ENCODE peak calls at places on chromosomes 3 and 15, in five cellular contexts. T is uterus; X is brain microvascular endothelial cell; O is CD8-positive, alpha-beta T cell; N is pancreas. L is an unnamed sample.

GRCh38 chr3:70231224-70231623 is 81.2 kb downstream of the MDFIC2 start:
- DNase-seq in T (no peak), X (no peak), O (no peak), N (no peak), L (no peak)

GRCh38 chr15:39248204-39248603 is 332.7 kb upstream of the THBS1 start:
- DNase-seq in T (no peak), X (peak), O (no peak), N (no peak), L (no peak)

GRCh38 chr3:172915911-172916514 is 165.5 kb downstream of the ECT2 start:
- DNase-seq in T (no peak), X (no peak), O (no peak), N (no peak), L (no peak)

GRCh38 chr15:81288040-81288439 is 35.9 kb downstream of the STARD5 start:
- DNase-seq in T (no peak), X (no peak), O (no peak), N (no peak), L (no peak)

GRCh38 chr3:127052121-127052561 is 69.2 kb downstream of the PLXNA1 start:
- DNase-seq in T (peak), X (no peak), O (no peak), N (no peak), L (peak)

GRCh38 chr3:61903931-61904657 is 342.7 kb downstream of the PTPRG start:
- DNase-seq in T (no peak), X (peak), O (no peak), N (peak), L (no peak)

GRCh38 chr15:41544650-41545015 is 576 bp upstream of the RPAP1 start:
- DNase-seq in T (peak), X (no peak), O (no peak), N (peak), L (peak)

GRCh38 chr3:55490194-55490913 is 3.2 kb upstream of the WNT5A start:
- DNase-seq in T (no peak), X (no peak), O (no peak), N (no peak), L (peak)

GRCh38 chr3:129577925-129578742 is 28.3 kb downstream of the PLXND1 start:
- DNase-seq in T (no peak), X (no peak), O (no peak), N (no peak), L (peak)

GRCh38 chr15:48061588-48061987 is 59.2 kb upstream of the SLC24A5 start:
- DNase-seq in T (no peak), X (no peak), O (no peak), N (no peak), L (no peak)

GRCh38 chr15:63276342-63277043 is 912 bp upstream of the APH1B start:
- DNase-seq in T (no peak), X (no peak), O (no peak), N (no peak), L (no peak)

GRCh38 chr15:45457641-45458539 is 64.7 kb downstream of the SLC30A4 start:
- DNase-seq in T (peak), X (peak), O (peak), N (peak), L (peak)

GRCh38 chr3:38421679-38422336 is 31.9 kb upstream of the ACVR2B start:
- DNase-seq in T (no peak), X (no peak), O (no peak), N (no peak), L (no peak)

GRCh38 chr3:192188218-192188835 is 539.0 kb downstream of the FGF12 start:
- DNase-seq in T (peak), X (peak), O (no peak), N (peak), L (peak)

GRCh38 chr15:101389362-101389761 is 94.3 kb upstream of the SNRPA1 start:
- DNase-seq in T (no peak), X (no peak), O (no peak), N (no peak), L (no peak)

GRCh38 chr15:71333839-71334238 is 218.6 kb downstream of the THSD4 start:
- DNase-seq in T (no peak), X (peak), O (no peak), N (no peak), L (no peak)

GRCh38 chr15:60982249-60982932 is 246.7 kb downstream of the RORA start:
- DNase-seq in T (no peak), X (no peak), O (no peak), N (no peak), L (no peak)

GRCh38 chr3:101466465-101467309 is 46.3 kb downstream of the SENP7 start:
- DNase-seq in T (no peak), X (no peak), O (no peak), N (peak), L (peak)

GRCh38 chr3:13717222-13717573 is 162.7 kb downstream of the WNT7A start:
- DNase-seq in T (no peak), X (no peak), O (no peak), N (no peak), L (no peak)

GRCh38 chr15:41115088-41115651 is 910 bp downstream of the INO80 start:
- DNase-seq in T (no peak), X (peak), O (no peak), N (no peak), L (no peak)

GRCh38 chr15:54960266-54960665 is 236.5 kb downstream of the RSL24D1 start:
- DNase-seq in T (no peak), X (no peak), O (no peak), N (no peak), L (no peak)

GRCh38 chr3:12041476-12041875 is 37.3 kb downstream of the SYN2 start:
- DNase-seq in T (no peak), X (no peak), O (no peak), N (no peak), L (no peak)

GRCh38 chr3:14829811-14830210 is 11.0 kb downstream of the FGD5 start:
- DNase-seq in T (no peak), X (no peak), O (no peak), N (no peak), L (no peak)

GRCh38 chr3:9397331-9397910 is at the start of gene SETD5:
- DNase-seq in T (peak), X (peak), O (peak), N (peak), L (peak)

GRCh38 chr15:79811406-79812405 is 85.1 kb downstream of the MTHFS start:
- DNase-seq in T (peak), X (no peak), O (no peak), N (peak), L (peak)

GRCh38 chr3:170848294-170848917 is 21.6 kb downstream of the RPL22L1 start:
- DNase-seq in T (no peak), X (no peak), O (no peak), N (no peak), L (no peak)

GRCh38 chr15:53536479-53537120 is 222.9 kb downstream of the WDR72 start:
- DNase-seq in T (no peak), X (no peak), O (no peak), N (no peak), L (no peak)

GRCh38 chr15:79310612-79310984 is 314 bp upstream of the TMED3 start:
- DNase-seq in T (no peak), X (peak), O (no peak), N (no peak), L (no peak)

GRCh38 chr15:40050788-40051615 is 12.0 kb upstream of the SRP14 start:
- DNase-seq in T (no peak), X (no peak), O (no peak), N (no peak), L (no peak)

DNA sequence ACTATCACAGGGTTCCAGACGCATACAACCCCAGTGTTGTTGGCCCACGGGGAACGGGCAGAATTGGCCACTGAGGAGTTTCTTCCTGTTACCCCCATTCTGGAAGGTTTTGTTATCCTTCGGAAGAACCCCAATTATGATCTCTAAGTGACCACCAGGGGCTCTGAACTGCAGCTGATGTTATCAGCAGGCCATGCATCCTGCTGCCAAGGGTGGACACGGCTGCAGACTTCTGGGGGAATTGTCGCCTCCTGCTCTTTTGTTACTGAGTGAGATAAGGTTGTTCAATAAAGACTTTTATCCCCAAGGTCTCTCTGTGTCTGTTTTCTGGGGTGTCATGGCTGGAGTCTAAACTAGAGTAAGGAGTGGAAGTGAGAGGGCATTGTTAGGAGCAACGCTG is 5.7 kb upstream of the EIF4G1 start:
- DNase-seq in T (no peak), X (no peak), O (no peak), N (no peak), L (no peak)
- TF ChIP-seq CTCF in T (no peak), X (peak), O (no peak), N (no peak), L (no peak)

DNA sequence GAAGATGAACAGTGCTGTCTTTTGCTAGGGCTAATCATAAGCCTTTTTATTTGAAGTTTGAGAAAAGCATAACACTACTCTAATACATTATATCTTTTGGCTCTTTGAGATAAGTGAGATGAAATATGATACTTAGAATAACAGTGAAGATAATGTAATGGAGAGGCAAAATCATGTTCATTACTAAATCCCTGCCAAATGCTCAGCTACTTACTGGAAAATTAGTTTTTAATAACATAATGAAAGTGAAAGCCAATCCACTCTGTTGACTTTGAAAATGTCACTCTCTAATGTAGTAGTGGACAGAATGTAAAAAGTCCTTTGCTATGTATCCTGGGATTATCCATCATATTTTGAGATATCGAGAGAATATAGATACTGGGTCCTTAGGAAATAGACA is 35.9 kb upstream of the MYH15 start:
- DNase-seq in T (no peak), X (no peak), O (no peak), N (no peak), L (no peak)
- H3K4me3 ChIP-seq in T (no peak), X (no peak), O (no peak), N (no peak), L (peak)

GRCh38 chr15:75181780-75182179 is 19.9 kb upstream of the C15orf39 start:
- DNase-seq in T (no peak), X (no peak), O (no peak), N (no peak), L (no peak)
- H3K27ac ChIP-seq in T (peak), X (no peak), O (no peak), N (peak), L (no peak)

GRCh38 chr3:86774082-86774691 is 216.8 kb downstream of the VGLL3 start:
- DNase-seq in T (no peak), X (no peak), O (no peak), N (no peak), L (no peak)
- TF ChIP-seq CTCF in T (peak), X (peak), O (no peak), N (no peak), L (no peak)

DNA sequence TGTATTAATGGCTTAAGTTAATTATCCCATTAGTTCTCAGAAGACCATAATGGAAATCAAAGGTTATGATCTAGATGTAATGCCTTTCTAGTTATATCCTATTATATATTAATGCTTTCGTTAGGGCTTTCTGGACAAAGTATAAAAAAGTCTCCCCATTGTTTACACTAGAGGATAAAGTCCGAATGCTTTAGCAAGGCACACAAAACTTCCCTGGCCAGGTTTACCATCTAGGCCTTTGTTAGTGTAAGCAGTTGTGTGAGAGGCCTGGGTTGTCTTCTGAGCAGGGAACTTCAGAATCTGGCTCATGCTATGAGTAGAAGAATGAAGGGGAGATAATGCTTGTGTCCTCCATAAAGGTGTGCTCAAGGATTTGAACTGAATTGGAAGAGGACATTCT is 106.3 kb upstream of the MEIS2 start:
- DNase-seq in T (no peak), X (no peak), O (no peak), N (no peak), L (no peak)
- H3K4me3 ChIP-seq in T (no peak), X (no peak), O (no peak), N (no peak), L (no peak)

GRCh38 chr15:65525622-65526021 is 4.6 kb upstream of the HACD3 start:
- DNase-seq in T (no peak), X (peak), O (no peak), N (no peak), L (no peak)
- H3K27ac ChIP-seq in T (no peak), X (no peak), O (no peak), N (no peak), L (no peak)

DNA sequence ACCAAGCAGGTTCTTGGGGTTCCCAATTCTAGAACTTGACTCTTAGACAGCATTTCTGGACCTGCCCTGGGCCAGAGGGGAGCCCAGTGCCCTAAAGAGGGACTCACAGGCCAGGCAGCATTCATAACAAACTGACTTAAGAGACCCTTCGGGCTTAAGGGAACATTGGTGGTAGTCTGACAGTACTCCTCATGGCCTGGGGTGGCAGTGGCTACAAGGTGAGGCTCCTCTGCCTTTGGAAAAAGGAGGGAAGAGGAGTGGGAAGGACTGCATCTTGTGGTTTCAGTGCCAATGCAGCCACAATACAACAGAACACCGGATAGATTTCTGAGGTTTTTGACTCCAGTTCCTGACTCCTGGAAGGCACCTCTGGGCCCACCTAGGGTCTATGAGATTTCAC is 172.2 kb upstream of the STRIT1 start:
- DNase-seq in T (no peak), X (no peak), O (no peak), N (no peak), L (no peak)
- TF ChIP-seq CTCF in T (no peak), X (no peak), O (no peak), N (no peak), L (no peak)